ENCODE peak calls at places on chromosomes 7 and 10, in five cellular contexts. X, Y, H, U and C are unnamed samples. For H3K4me1, the result is how much of the 10 kb centered on the place peaks cover.

GRCh38 chr7:104572554-104572953 is 244.2 kb downstream of the LHFPL3 start:
- DNase-seq in X (no peak), Y (no peak), H (no peak), U (no peak), C (no peak)

GRCh38 chr7:27245798-27246691 is 3.4 kb downstream of the EVX1 start:
- DNase-seq in X (no peak), Y (no peak), H (no peak), U (peak), C (no peak)

GRCh38 chr10:80894339-80894791 is 356.7 kb downstream of the SH2D4B start:
- DNase-seq in X (no peak), Y (no peak), H (no peak), U (no peak), C (no peak)

GRCh38 chr7:4683884-4684565 is 1.9 kb downstream of the FOXK1 start:
- DNase-seq in X (peak), Y (peak), H (no peak), U (no peak), C (peak)

GRCh38 chr10:119131512-119132240 is 27.8 kb downstream of the DENND10 start:
- DNase-seq in X (peak), Y (no peak), H (no peak), U (no peak), C (no peak)

GRCh38 chr7:81064446-81064845 is 145.6 kb upstream of the SEMA3C start:
- DNase-seq in X (peak), Y (no peak), H (no peak), U (no peak), C (no peak)

GRCh38 chr10:21135396-21135973 is 238.4 kb upstream of the NEBL start:
- DNase-seq in X (no peak), Y (no peak), H (no peak), U (no peak), C (no peak)

GRCh38 chr10:79159141-79159619 is 90.4 kb downstream of the ZMIZ1 start:
- DNase-seq in X (peak), Y (no peak), H (no peak), U (no peak), C (no peak)

GRCh38 chr10:126905776-126906703 is 812 bp downstream of the DOCK1 start:
- DNase-seq in X (peak), Y (no peak), H (no peak), U (peak), C (no peak)

GRCh38 chr7:22584179-22584578 is 84.2 kb upstream of the STEAP1B start:
- DNase-seq in X (no peak), Y (no peak), H (no peak), U (no peak), C (no peak)

GRCh38 chr7:48088559-48089414 is at the start of gene UPP1:
- DNase-seq in X (peak), Y (peak), H (peak), U (peak), C (peak)

GRCh38 chr7:48090095-48090805 is 1.2 kb downstream of the UPP1 start:
- DNase-seq in X (peak), Y (no peak), H (no peak), U (peak), C (no peak)

GRCh38 chr7:48089415-48089975 is 430 bp downstream of the UPP1 start:
- DNase-seq in X (no peak), Y (no peak), H (no peak), U (peak), C (no peak)

GRCh38 chr7:48094861-48095293 is 5.8 kb downstream of the UPP1 start:
- DNase-seq in X (peak), Y (no peak), H (no peak), U (peak), C (no peak)

DNA sequence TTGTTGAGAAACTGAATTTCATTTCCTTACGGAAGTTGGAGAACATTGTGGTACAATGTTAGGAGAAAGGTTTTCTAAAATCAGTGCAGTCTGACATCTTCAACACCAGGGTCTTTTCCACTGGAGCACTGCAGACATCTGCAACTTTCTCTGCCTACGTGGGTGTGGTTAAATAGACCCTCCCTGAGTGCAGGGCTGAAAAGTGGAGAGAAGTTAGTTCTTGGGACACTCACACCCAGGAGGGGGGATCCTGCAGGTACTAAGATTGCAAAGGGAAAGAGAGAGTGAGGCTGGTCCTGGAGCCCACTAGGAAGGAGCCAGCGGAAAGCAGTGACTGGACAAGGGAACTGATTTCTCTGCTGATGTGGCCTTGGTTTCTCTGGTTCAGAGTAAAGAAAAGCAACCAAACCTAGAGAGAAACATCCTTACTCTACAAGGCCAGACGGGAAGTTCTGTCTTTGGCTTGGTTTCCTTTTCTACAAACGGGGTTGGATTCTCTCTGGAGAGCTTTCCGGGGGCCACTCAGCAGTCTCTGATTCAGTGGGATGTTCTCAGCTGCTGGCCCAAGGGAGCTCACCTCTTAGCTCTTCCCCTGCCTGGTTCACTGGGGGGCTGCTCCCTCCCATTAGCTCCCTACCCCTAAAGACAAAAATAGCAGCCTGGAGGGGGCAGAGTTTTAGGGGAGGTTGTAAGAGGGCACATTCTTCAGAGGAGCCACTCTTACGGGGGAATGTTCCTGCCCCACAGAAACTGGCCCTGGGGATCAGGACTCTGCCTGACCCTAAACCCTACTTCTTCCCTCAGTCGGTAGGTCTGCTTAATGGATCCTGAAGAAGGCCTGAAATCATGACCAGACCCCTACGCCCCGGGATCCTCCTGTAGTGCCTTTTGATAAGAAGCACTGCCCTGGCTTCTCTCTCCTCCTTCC is 2.7 kb downstream of the UPP1 start:
- DNase-seq in X (no peak), Y (no peak), H (no peak), U (no peak), C (no peak)
- H3K4me1 ChIP-seq in X (under half), Y (half or more), H (half or more), U (under half), C (half or more)

DNA sequence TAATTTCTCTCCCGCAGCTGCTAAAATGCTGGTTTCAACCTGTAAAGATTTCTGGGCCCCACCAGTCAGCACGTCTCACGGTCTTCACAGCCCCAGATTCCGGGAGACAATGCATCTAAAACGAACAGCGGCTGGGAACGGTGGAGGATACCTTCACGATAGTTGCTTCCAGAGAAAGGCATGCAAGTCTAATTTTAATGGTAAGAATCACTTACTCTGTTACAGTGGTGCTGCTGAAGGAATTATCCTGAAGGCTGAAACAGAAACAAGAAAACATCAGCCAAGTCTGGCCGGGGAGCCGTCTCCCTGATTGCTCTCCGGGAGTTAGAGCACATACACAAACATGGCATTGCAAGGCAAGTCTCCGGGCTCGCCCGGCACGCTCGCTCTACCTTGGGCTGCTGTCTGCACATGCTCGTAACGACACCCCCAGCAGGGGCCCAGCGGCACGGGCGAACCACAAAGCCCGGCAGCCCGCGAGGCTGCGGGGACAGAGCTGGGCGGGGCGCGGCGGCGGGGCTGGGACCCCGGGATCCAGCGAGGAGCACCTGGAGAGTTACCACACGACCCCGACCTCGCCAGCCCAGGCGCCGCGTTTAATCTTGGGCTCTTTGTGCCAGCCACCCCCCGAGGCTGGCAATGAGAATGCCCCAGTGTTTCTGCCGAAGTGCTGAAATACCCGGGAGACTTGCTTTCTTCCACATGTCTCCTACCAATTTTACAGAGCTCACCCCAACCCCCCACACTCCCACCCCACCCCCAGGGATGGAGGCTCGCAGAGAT is at the start of gene FAM13C:
- DNase-seq in X (peak), Y (no peak), H (no peak), U (peak), C (no peak)
- H3K27ac ChIP-seq in X (peak), Y (no peak), H (peak), U (no peak), C (no peak)

GRCh38 chr10:74671716-74672115 is 154.7 kb upstream of the KAT6B start:
- DNase-seq in X (no peak), Y (no peak), H (no peak), U (no peak), C (no peak)
- H3K4me3 ChIP-seq in X (no peak), Y (no peak), H (no peak), U (no peak), C (no peak)

DNA sequence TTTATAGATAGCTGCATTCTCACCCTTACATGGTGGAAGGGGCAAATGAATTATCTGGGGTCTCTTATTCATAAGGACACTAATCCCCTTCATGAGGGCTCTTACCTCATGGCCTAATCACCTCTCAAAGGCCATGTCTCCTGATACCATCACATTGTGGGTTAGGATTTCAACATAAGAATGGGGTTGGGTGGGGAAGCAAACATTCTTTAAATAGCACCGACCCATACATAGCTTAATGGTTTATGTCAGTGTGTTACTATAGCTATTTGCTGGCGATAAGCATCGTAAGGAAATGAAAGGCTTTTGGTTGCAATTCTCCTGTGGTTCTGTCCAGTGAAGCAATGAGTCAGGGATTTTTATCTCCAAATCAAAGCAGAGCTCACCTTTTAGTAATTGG is 57.3 kb upstream of the GLCCI1 start:
- DNase-seq in X (peak), Y (no peak), H (no peak), U (peak), C (no peak)
- H3K4me1 ChIP-seq in X (under half), Y (under half), H (under half), U (under half), C (under half)

GRCh38 chr7:50335795-50336754 is 31.6 kb downstream of the IKZF1 start:
- DNase-seq in X (no peak), Y (peak), H (no peak), U (peak), C (peak)

GRCh38 chr7:50333266-50333665 is 28.8 kb downstream of the IKZF1 start:
- DNase-seq in X (no peak), Y (peak), H (no peak), U (peak), C (peak)

GRCh38 chr7:50332241-50333176 is 28.0 kb downstream of the IKZF1 start:
- DNase-seq in X (no peak), Y (no peak), H (no peak), U (peak), C (no peak)

GRCh38 chr7:50335230-50335794 is 30.8 kb downstream of the IKZF1 start:
- DNase-seq in X (no peak), Y (no peak), H (no peak), U (no peak), C (no peak)

GRCh38 chr7:50334341-50334994 is 30.0 kb downstream of the IKZF1 start:
- DNase-seq in X (no peak), Y (no peak), H (no peak), U (no peak), C (no peak)
- H3K27ac ChIP-seq in X (no peak), Y (no peak), H (no peak), U (no peak), C (peak)

DNA sequence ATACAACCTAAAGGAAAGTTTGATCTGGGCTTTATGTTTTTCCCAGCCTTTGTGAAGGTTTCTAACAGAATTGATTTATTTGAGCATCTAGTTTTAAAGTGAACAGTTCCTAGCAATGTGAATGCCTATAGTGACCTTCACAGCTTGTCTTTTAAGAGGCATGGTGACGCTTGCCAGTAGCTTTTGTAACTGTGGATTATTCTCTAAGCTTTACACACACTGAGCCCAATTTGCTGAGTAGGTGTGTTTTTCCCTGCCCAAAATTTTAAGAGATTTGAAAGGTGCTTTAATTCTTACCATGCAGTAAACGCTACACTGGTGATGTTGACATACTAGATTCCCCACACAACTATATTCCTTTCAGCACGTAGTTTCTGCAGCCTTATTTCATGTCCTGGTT is 420.2 kb upstream of the AKR1E2 start:
- DNase-seq in X (no peak), Y (no peak), H (no peak), U (no peak), C (no peak)
- H3K4me3 ChIP-seq in X (no peak), Y (no peak), H (no peak), U (no peak), C (no peak)